ENCODE peak calls at places on chromosomes 7 and 10, in four cellular contexts. N, G, U and I are unnamed samples.

GRCh38 chr10:94104316-94105060 is 110.8 kb downstream of the PLCE1 start:
- DNase-seq in N (no peak), G (no peak), U (no peak), I (no peak)

GRCh38 chr10:113071446-113071845 is 121.4 kb downstream of the TCF7L2 start:
- DNase-seq in N (no peak), G (no peak), U (peak; percentile 75), I (peak; percentile 37)

GRCh38 chr10:14153570-14154055 is 177.1 kb downstream of the FRMD4A start:
- DNase-seq in G (no peak), U (peak; percentile 16), N (no peak), I (no peak)

GRCh38 chr10:49161411-49161997 is 26.7 kb downstream of the TMEM273 start:
- DNase-seq in G (no peak), U (no peak), N (no peak), I (no peak)

GRCh38 chr10:74586088-74586585 is 240.3 kb upstream of the KAT6B start:
- DNase-seq in U (peak; percentile 11), G (peak; percentile 53), N (no peak), I (no peak)

GRCh38 chr7:13240349-13240748 is 552.9 kb downstream of the ARL4A start:
- DNase-seq in N (no peak), U (no peak), G (no peak), I (no peak)

GRCh38 chr10:124741922-124742417 is 2.2 kb downstream of the FAM53B start:
- DNase-seq in N (no peak), U (no peak), G (no peak), I (no peak)

GRCh38 chr10:113552723-113553122 is at the start of gene HABP2:
- DNase-seq in U (no peak), N (no peak), G (no peak), I (no peak)

GRCh38 chr7:13774976-13775375 is 214.5 kb downstream of the ETV1 start:
- DNase-seq in N (no peak), G (no peak), U (no peak), I (no peak)

GRCh38 chr10:15419279-15419874 is 48.3 kb upstream of the FAM171A1 start:
- DNase-seq in U (peak; percentile 29), G (no peak), N (no peak), I (peak; percentile 33)

GRCh38 chr7:8724080-8724718 is 290.8 kb downstream of the NXPH1 start:
- DNase-seq in U (peak; percentile 25), G (no peak), N (no peak), I (peak; percentile 11)

GRCh38 chr7:45700556-45700955 is 126.4 kb downstream of the ADCY1 start:
- DNase-seq in G (no peak), N (no peak), U (no peak), I (peak; percentile 38)

GRCh38 chr7:16791071-16791470 is 13.7 kb downstream of the AGR2 start:
- DNase-seq in N (no peak), U (no peak), G (no peak), I (no peak)

GRCh38 chr7:46970486-46970885 is 611.4 kb downstream of the TNS3 start:
- DNase-seq in U (no peak), G (no peak), N (no peak), I (no peak)

GRCh38 chr10:25047902-25048301 is 31.5 kb downstream of the THNSL1 start:
- DNase-seq in G (no peak), U (peak; percentile 11), N (no peak), I (no peak)

GRCh38 chr10:124294811-124295770 is 123.6 kb downstream of the OAT start:
- DNase-seq in N (no peak), U (no peak), G (no peak), I (no peak)

GRCh38 chr10:79021331-79021907 is 47.3 kb upstream of the ZMIZ1 start:
- DNase-seq in U (no peak), G (no peak), N (no peak), I (no peak)

GRCh38 chr10:75538144-75538543 is 106.7 kb downstream of the LRMDA start:
- DNase-seq in N (no peak), G (no peak), U (no peak), I (no peak)

GRCh38 chr10:14391342-14391741 is 60.6 kb upstream of the FRMD4A start:
- DNase-seq in U (no peak), N (no peak), G (no peak), I (no peak)

GRCh38 chr7:125775319-125775718 is 845.7 kb upstream of the POT1 start:
- DNase-seq in N (no peak), G (no peak), U (no peak), I (no peak)

GRCh38 chr7:66894463-66895080 is 26.5 kb upstream of the TMEM248 start:
- DNase-seq in N (no peak), U (no peak), G (no peak), I (no peak)

GRCh38 chr10:13450078-13450477 is 78.7 kb downstream of the BEND7 start:
- DNase-seq in G (no peak), U (no peak), N (no peak), I (no peak)

GRCh38 chr10:74799840-74800239 is 26.6 kb upstream of the KAT6B start:
- DNase-seq in U (no peak), N (no peak), G (no peak), I (no peak)

GRCh38 chr7:100130608-100131453 is 4.1 kb downstream of the MBLAC1 start:
- DNase-seq in U (peak; percentile 78), N (no peak), G (peak; percentile 61), I (peak; percentile 90)

GRCh38 chr10:71658349-71658745 is 61.2 kb downstream of the C10orf105 start:
- DNase-seq in U (no peak), G (no peak), N (no peak), I (no peak)

GRCh38 chr7:24587853-24588252 is 14.6 kb downstream of the PALS2 start:
- DNase-seq in N (no peak), U (no peak), G (peak; percentile 25), I (no peak)

GRCh38 chr10:109852718-109853037 is 70.6 kb downstream of the XPNPEP1 start:
- DNase-seq in U (no peak), G (no peak), N (no peak), I (no peak)
- H3K4me1 ChIP-seq in U (peaks cover 9% of the 10 kb centered on the region), G (peaks cover 7% of the 10 kb centered on the region), N (no peaks in the 10 kb centered on the region), I (peaks cover 9% of the 10 kb centered on the region)

GRCh38 chr10:119663866-119664698 is 12.9 kb downstream of the BAG3 start:
- DNase-seq in U (no peak), N (no peak), G (peak; percentile 24), I (no peak)

GRCh38 chr10:119668461-119668860 is 17.3 kb downstream of the BAG3 start:
- DNase-seq in G (no peak), N (no peak), U (no peak), I (no peak)

GRCh38 chr10:119667562-119668328 is 16.6 kb downstream of the BAG3 start:
- DNase-seq in N (no peak), U (peak; percentile 69), G (no peak), I (peak; percentile 51)

GRCh38 chr10:119666709-119667004 is 15.5 kb downstream of the BAG3 start:
- DNase-seq in G (no peak), N (no peak), U (no peak), I (no peak)

DNA sequence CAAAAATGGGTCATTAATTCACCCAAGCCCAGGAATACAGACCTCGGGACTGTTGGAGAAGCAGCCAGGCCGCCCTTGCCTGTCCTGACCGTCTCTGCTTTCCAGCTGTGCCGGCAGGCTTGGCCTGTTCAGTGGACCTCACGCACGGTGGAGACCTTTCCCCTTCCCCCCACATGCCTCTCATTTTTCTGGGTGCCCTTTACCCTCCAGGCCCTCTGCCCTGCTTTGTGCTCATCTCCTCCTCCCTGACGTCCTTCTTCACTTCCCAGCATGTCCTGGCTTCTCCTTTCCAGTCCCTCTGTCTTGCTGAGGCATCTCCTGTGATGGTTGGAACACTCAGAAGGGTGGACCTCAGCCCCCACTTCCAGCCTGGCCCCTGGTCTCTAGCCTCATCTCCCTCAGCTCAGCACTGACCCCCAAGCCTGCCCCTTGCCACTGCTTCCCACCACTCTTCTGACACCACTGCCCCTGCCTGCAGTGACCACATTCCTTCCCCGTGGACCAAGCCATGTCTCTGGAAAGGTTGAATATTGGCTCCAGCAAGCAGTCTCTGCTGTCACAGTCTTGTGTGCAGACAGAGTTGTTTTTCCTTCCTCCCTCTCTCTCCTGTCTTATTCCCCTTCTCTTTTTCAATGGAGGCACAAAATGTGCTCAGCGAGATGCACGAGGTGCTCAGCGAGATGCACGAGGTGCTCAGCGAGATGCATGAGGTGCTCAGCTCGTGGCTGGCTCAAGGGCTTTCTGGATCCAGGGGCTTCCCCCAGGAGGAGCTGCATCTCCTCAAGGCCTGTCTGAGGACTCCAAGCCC is 14.9 kb downstream of the BAG3 start:
- DNase-seq in U (no peak), N (no peak), G (no peak), I (no peak)
- H3K4me1 ChIP-seq in U (peaks cover 78% of the 10 kb centered on the region), N (peaks cover 85% of the 10 kb centered on the region), G (peaks cover 23% of the 10 kb centered on the region), I (no peaks in the 10 kb centered on the region)

DNA sequence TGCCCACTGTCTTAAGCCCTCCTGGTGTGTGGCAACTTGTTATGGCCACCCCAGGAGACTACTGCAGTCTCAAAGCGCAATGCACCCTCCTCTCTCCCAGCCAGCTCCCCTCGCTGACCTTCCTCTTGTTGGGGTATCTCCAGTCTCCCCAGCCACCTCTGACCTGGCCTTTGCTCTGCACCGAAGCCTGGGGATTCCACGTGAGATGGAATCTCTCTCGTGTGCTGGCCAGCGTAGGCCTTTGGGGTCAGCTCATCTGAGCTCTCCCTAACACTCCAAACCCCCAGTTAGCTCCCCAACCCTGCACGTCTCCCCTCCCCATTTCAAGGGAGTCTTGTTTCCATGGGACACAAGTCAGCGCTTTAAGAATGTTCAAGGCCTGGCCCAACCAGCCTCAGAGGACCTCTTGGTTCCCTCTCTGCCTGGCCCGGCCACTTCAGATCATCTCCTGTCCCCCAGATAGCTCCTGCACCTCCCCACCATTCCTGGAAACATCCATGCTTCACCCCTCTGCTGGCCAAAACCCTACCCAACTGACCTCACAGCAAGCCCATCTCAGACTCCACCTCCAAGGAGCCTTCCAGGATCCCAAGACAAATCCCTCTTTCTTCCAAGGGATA is 11.2 kb downstream of the ITPRIP start:
- DNase-seq in U (no peak), G (no peak), N (no peak), I (peak; percentile 4)
- H3K4me1 ChIP-seq in U (peaks cover 100% of the 10 kb centered on the region), G (peaks cover 83% of the 10 kb centered on the region), N (peaks cover 98% of the 10 kb centered on the region), I (peaks cover 100% of the 10 kb centered on the region)

GRCh38 chr10:102405632-102406031 is 10.1 kb downstream of the NFKB2 start:
- DNase-seq in N (no peak), G (no peak), U (no peak), I (no peak)
- H3K4me1 ChIP-seq in N (peaks cover 15% of the 10 kb centered on the region), G (peaks cover 18% of the 10 kb centered on the region), U (peaks cover 12% of the 10 kb centered on the region), I (peaks cover 26% of the 10 kb centered on the region)

DNA sequence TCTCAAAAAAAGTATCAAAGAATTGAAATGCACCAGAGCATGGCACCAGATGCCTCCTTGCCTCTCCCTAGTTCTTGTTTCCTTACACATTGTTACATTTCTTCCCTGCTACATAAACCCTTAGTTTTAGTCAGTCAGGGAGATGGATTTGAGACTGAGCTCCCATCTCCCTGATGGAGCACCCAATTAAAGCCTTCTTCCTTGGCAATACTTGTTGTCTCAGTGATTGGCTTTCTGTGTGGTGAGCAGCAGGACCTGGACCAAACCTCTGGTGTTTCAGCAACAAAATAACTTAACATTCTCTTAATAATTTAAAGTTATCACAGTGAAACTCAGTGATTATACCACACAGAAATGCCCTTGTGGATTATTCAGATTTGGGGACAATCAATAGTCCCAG is 26.9 kb downstream of the PPP1R3C start:
- DNase-seq in G (no peak), U (no peak), N (no peak), I (no peak)
- H3K4me1 ChIP-seq in G (no peaks in the 10 kb centered on the region), U (peaks cover 13% of the 10 kb centered on the region), N (peaks cover 38% of the 10 kb centered on the region), I (peaks cover 10% of the 10 kb centered on the region)

GRCh38 chr7:55129409-55130078 is 110.7 kb downstream of the EGFR start:
- DNase-seq in G (no peak), N (no peak), U (no peak), I (no peak)
- H3K4me1 ChIP-seq in G (no peaks in the 10 kb centered on the region), N (peaks cover 81% of the 10 kb centered on the region), U (peaks cover 63% of the 10 kb centered on the region), I (peaks cover 84% of the 10 kb centered on the region)